ENCODE peak calls at places on chromosomes 13 and 19, in ten cellular contexts. H is upper lobe of left lung, U is transverse colon, C is HL-60, Z is esophagus muscularis mucosa, O is SK-N-SH, G is HepG2, M is prostate gland, T is K562, N is GM23338. J is an unnamed sample.

GRCh38 chr19:33698576-33699435 is 77.1 kb downstream of the CHST8 start:
- DNase-seq in Z (no peak), N (no peak), U (no peak), T (no peak), H (no peak), M (no peak), C (no peak), O (peak), G (no peak), J (no peak)

GRCh38 chr19:34851277-34851804 is 75.4 kb upstream of the ZNF30 start:
- DNase-seq in C (no peak), T (no peak), N (peak), M (no peak), O (no peak), Z (no peak), H (no peak), G (peak), U (no peak), J (no peak)

GRCh38 chr19:15466851-15467733 is 2.7 kb upstream of the RASAL3 start:
- DNase-seq in O (no peak), T (no peak), M (no peak), U (peak), Z (no peak), N (no peak), G (no peak), C (peak), H (peak), J (no peak)

GRCh38 chr19:42295831-42296525 is 6.0 kb upstream of the PRR19 start:
- DNase-seq in Z (peak), M (peak), U (peak), T (peak), H (peak), O (peak), C (peak), G (peak), N (peak), J (peak)

GRCh38 chr13:66835040-66835628 is 395.0 kb downstream of the PCDH9 start:
- DNase-seq in G (peak), Z (peak), N (no peak), T (peak), H (peak), C (no peak), U (peak), O (peak), M (no peak), J (peak)

GRCh38 chr19:28612275-28612769 is 600.6 kb downstream of the UQCRFS1 start:
- DNase-seq in H (no peak), M (no peak), T (no peak), G (no peak), U (no peak), O (no peak), C (no peak), Z (peak), N (peak), J (no peak)

GRCh38 chr19:33291623-33292534 is 10.5 kb downstream of the CEBPA start:
- DNase-seq in M (no peak), N (no peak), T (no peak), U (peak), C (no peak), O (no peak), G (no peak), H (peak), Z (no peak), J (no peak)

GRCh38 chr13:48072304-48072703 is 22.6 kb downstream of the MED4 start:
- DNase-seq in O (no peak), C (no peak), T (no peak), G (no peak), U (no peak), Z (no peak), M (no peak), H (no peak), N (no peak), J (no peak)

GRCh38 chr13:34502011-34502410 is 440.1 kb upstream of the NBEA start:
- DNase-seq in N (no peak), T (no peak), H (no peak), U (no peak), M (no peak), C (no peak), Z (no peak), O (no peak), G (no peak), J (no peak)

GRCh38 chr13:78875792-78876580 is 217.0 kb upstream of the OBI1 start:
- DNase-seq in O (no peak), G (no peak), C (peak), M (no peak), Z (no peak), H (no peak), U (no peak), T (no peak), N (peak), J (no peak)

GRCh38 chr13:112716841-112717520 is 27.1 kb downstream of the ATP11A start:
- DNase-seq in U (no peak), O (no peak), T (no peak), G (no peak), H (peak), Z (no peak), M (no peak), N (no peak), C (no peak), J (no peak)

GRCh38 chr13:108352599-108352998 is 83.1 kb downstream of the TNFSF13B start:
- DNase-seq in C (peak), U (no peak), T (no peak), M (no peak), H (no peak), G (no peak), Z (no peak), O (no peak), N (no peak), J (no peak)

GRCh38 chr19:6248856-6249255 is 30.9 kb downstream of the MLLT1 start:
- DNase-seq in O (no peak), G (no peak), Z (no peak), N (no peak), M (no peak), T (no peak), C (no peak), H (no peak), U (no peak), J (no peak)

GRCh38 chr13:113937073-113937472 is 36.8 kb downstream of the C13orf46 start:
- DNase-seq in C (no peak), G (no peak), T (no peak), O (no peak), H (no peak), U (no peak), N (no peak), M (no peak), Z (no peak), J (no peak)

GRCh38 chr19:32104465-32105235 is 240.8 kb upstream of the ZNF507 start:
- DNase-seq in G (no peak), Z (no peak), H (no peak), T (no peak), C (no peak), N (peak), U (peak), M (peak), O (no peak), J (no peak)

GRCh38 chr13:98423417-98423816 is 153.5 kb downstream of the STK24 start:
- DNase-seq in U (no peak), H (no peak), M (no peak), O (no peak), G (no peak), Z (no peak), N (no peak), C (no peak), T (no peak), J (no peak)

GRCh38 chr19:49631279-49631588 is 8.7 kb downstream of the RRAS start:
- DNase-seq in H (no peak), O (peak), M (peak), U (no peak), T (no peak), C (no peak), G (no peak), N (no peak), Z (no peak), J (no peak)

GRCh38 chr13:30690282-30691188 is 44.8 kb upstream of the ALOX5AP start:
- DNase-seq in Z (peak), U (peak), G (no peak), C (peak), O (no peak), N (no peak), H (peak), M (peak), T (no peak), J (peak)

GRCh38 chr13:35164324-35164932 is 222.4 kb downstream of the NBEA start:
- DNase-seq in G (peak), C (no peak), T (peak), N (peak), O (peak), Z (no peak), U (no peak), H (no peak), M (no peak), J (no peak)

GRCh38 chr13:20191902-20192469 is 752 bp downstream of the GJB2 start:
- DNase-seq in O (no peak), M (no peak), Z (peak), N (peak), H (peak), T (no peak), C (peak), G (no peak), U (peak), J (peak)

GRCh38 chr13:109355875-109356428 is 430.4 kb downstream of the IRS2 start:
- DNase-seq in N (no peak), O (no peak), M (no peak), H (no peak), Z (no peak), G (no peak), C (no peak), U (no peak), T (no peak), J (no peak)
- H3K4me3 ChIP-seq in N (no peak), O (no peak), M (no peak), H (no peak), Z (no peak), G (no peak), C (no peak), U (no peak), T (no peak), J (no peak)

GRCh38 chr19:18587962-18588610 is 512 bp upstream of the REX1BD start:
- DNase-seq in O (no peak), H (no peak), G (peak), U (no peak), M (no peak), Z (no peak), N (no peak), T (no peak), C (no peak), J (no peak)

GRCh38 chr19:18586311-18586710 is 2.3 kb upstream of the REX1BD start:
- DNase-seq in G (no peak), T (no peak), Z (no peak), O (no peak), N (no peak), M (no peak), U (no peak), C (peak), H (no peak), J (no peak)

GRCh38 chr19:18588611-18589379 is at the start of gene REX1BD:
- DNase-seq in C (peak), Z (peak), U (peak), O (peak), M (peak), T (peak), N (peak), G (peak), H (peak), J (peak)

GRCh38 chr19:18589380-18590272 is 1.0 kb downstream of the REX1BD start:
- DNase-seq in T (peak), O (peak), M (peak), C (peak), N (peak), Z (no peak), G (peak), U (peak), H (peak), J (peak)

GRCh38 chr19:18587561-18587960 is 1.0 kb upstream of the REX1BD start:
- DNase-seq in M (no peak), N (no peak), Z (no peak), H (no peak), T (no peak), O (no peak), G (peak), U (no peak), C (no peak), J (no peak)
- TF ChIP-seq POLR2AphosphoS5 in M (no peak), N (no peak), Z (no peak), H (no peak), T (no peak), O (no peak), G (no peak), U (no peak), C (no peak), J (no peak)

GRCh38 chr19:39533791-39534190 is 1.1 kb upstream of the EID2B start:
- DNase-seq in M (no peak), T (no peak), O (no peak), N (no peak), G (no peak), Z (no peak), C (no peak), U (no peak), H (no peak), J (no peak)
- H3K4me3 ChIP-seq in M (no peak), T (no peak), O (no peak), N (no peak), G (no peak), Z (no peak), C (no peak), U (no peak), H (no peak), J (no peak)

GRCh38 chr19:18833141-18833476 is 1.4 kb downstream of the UPF1 start:
- DNase-seq in T (no peak), U (no peak), H (no peak), N (no peak), G (no peak), M (no peak), C (no peak), O (no peak), Z (no peak), J (no peak)

GRCh38 chr19:18831524-18832330 is at the start of gene UPF1:
- DNase-seq in Z (peak), H (peak), C (peak), M (peak), N (peak), T (peak), U (peak), G (peak), O (peak), J (peak)

GRCh38 chr19:18833849-18834643 is 2.3 kb downstream of the UPF1 start:
- DNase-seq in T (no peak), C (no peak), H (peak), M (peak), N (peak), Z (no peak), U (peak), O (no peak), G (peak), J (no peak)

GRCh38 chr19:18832331-18833140 is 777 bp downstream of the UPF1 start:
- DNase-seq in T (peak), H (peak), C (peak), Z (no peak), U (peak), M (no peak), G (peak), O (peak), N (peak), J (no peak)

GRCh38 chr19:18830488-18830887 is 1.3 kb upstream of the UPF1 start:
- DNase-seq in Z (no peak), C (no peak), O (no peak), G (no peak), U (no peak), N (no peak), M (no peak), H (no peak), T (no peak), J (no peak)
- TF ChIP-seq POLR2AphosphoS5 in Z (no peak), C (no peak), O (no peak), G (no peak), U (no peak), N (no peak), M (no peak), H (no peak), T (no peak), J (no peak)

GRCh38 chr13:93244141-93244917 is 17.7 kb downstream of the GPC6 start:
- DNase-seq in U (no peak), H (no peak), G (no peak), C (no peak), N (no peak), O (no peak), M (no peak), Z (no peak), T (no peak), J (no peak)
- H3K4me3 ChIP-seq in U (no peak), H (peak), G (no peak), C (no peak), N (no peak), O (no peak), M (peak), Z (peak), T (no peak), J (peak)

J was measured in stomach.